ENCODE peak calls at places on chromosomes 4 and X, in five cellular contexts. O is IMR-90, Y is neuronal stem cell, K is mesenchymal stem cell, R is H1. S is an unnamed sample. For H3K9me3, the result is how much of the 10 kb centered on the place peaks cover.

GRCh38 chr4:75800972-75801371 is 76.6 kb downstream of the USO1 start:
- DNase-seq in R (no peak), Y (no peak), K (peak), O (peak), S (no peak)

GRCh38 chr4:11051181-11051580 is 366.6 kb upstream of the CLNK start:
- DNase-seq in Y (no peak), O (no peak), K (no peak), R (no peak), S (no peak)

GRCh38 chr4:71607780-71608673 is 175.9 kb downstream of the GC start:
- DNase-seq in K (peak), O (peak), R (no peak), Y (no peak), S (no peak)

GRCh38 chrX:97224148-97224547 is 340.4 kb downstream of the RPA4 start:
- DNase-seq in K (no peak), Y (no peak), R (no peak), O (no peak), S (no peak)

GRCh38 chr4:6763330-6763851 is 19.1 kb upstream of the KIAA0232 start:
- DNase-seq in O (no peak), Y (no peak), R (no peak), K (no peak), S (no peak)

GRCh38 chrX:77785400-77785745 is 643 bp downstream of the ATRX start:
- DNase-seq in Y (peak), O (peak), R (no peak), K (peak), S (peak)

GRCh38 chr4:17846256-17846655 is 35.5 kb downstream of the NCAPG start:
- DNase-seq in Y (no peak), O (peak), K (peak), R (no peak), S (no peak)

GRCh38 chr4:32106767-32107166 is 1386.6 kb downstream of the PCDH7 start:
- DNase-seq in Y (no peak), O (no peak), R (no peak), K (no peak), S (no peak)

GRCh38 chr4:39026096-39026495 is 6.1 kb downstream of the TMEM156 start:
- DNase-seq in Y (no peak), K (no peak), R (no peak), O (no peak), S (no peak)

GRCh38 chr4:39029752-39030694 is 2.2 kb downstream of the TMEM156 start:
- DNase-seq in R (no peak), Y (no peak), O (no peak), K (no peak), S (no peak)

GRCh38 chr4:39025552-39026085 is 6.6 kb downstream of the TMEM156 start:
- DNase-seq in K (peak), Y (no peak), O (peak), R (no peak), S (no peak)

GRCh38 chr4:39032218-39033085 is at the start of gene TMEM156:
- DNase-seq in O (peak), R (no peak), K (peak), Y (no peak), S (no peak)

GRCh38 chr4:39030726-39031125 is 1.5 kb downstream of the TMEM156 start:
- DNase-seq in Y (no peak), K (no peak), R (no peak), O (peak), S (no peak)
- H3K9ac ChIP-seq in Y (no peak), K (no peak), R (no peak), O (peak), S (no peak)

GRCh38 chr4:86594559-86595425 is 677 bp downstream of the PTPN13 start:
- DNase-seq in R (peak), Y (peak), K (peak), O (peak), S (peak)

GRCh38 chr4:86596802-86597201 is 2.7 kb downstream of the PTPN13 start:
- DNase-seq in K (no peak), Y (no peak), O (peak), R (no peak), S (no peak)

GRCh38 chr4:86595426-86595805 is 1.3 kb downstream of the PTPN13 start:
- DNase-seq in R (no peak), K (peak), O (peak), Y (no peak), S (no peak)

GRCh38 chr4:86593726-86594558 is at the start of gene PTPN13:
- DNase-seq in O (peak), Y (peak), K (peak), R (peak), S (peak)

DNA sequence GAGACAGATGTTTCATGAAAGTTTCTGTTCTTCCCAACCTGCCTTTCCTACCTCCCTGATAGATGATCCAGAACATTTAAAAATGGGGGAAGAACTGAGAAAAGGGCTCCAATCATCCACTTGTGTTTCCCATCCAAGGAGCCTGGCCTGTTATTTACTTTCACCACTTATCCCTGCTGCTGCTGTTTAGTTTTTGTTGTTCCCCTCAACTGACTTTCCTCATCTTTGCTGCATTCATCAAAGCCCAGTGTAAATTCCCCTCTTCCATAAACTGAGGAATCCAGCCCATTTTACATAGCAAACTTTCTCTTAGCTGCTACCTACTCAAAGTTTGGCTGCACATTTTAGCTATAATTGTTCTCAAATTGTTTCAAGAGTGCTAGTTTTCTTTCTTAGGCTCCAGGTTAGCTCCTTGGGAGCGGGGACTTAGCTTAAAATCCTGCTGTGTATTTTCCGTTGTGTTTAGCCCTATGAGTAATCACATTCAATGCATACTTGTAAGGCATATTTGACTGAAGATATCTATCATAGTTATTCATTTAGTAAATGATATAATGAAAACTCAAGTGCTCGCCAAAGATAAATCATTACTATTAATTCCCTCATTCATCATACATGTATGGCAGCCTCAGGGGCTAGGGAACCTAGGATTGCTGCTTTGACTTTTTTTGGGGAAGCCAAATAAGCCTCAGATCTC is 1.4 kb upstream of the PTPN13 start:
- DNase-seq in K (peak), O (peak), Y (no peak), R (no peak), S (no peak)
- H2BK15ac ChIP-seq in K (no peak), O (no peak), Y (no peak), R (no peak), S (no peak)

DNA sequence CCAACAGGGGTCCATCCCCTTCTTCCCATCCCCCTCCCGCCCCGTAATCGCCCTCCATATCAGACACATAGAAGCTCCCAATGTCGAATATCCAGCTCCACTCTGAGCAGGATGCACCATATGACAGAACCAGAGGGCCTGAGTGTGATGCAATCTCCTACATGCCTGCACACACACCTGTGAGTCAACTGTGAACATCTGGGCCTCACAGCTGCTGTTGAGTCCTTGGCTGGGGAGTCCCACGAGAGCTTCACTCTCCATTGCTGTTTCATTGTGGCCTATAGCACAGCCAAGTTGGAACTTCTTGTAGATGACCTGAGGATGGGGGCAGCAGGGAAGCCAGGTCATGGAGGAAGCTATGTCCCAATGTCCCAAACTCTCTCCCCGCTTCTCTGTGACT is 8.2 kb downstream of the SLC38A5 start:
- DNase-seq in Y (no peak), K (no peak), R (no peak), O (peak), S (no peak)
- H3K9me3 ChIP-seq in Y (under half), K (under half), R (under half), O (under half), S (half or more)

GRCh38 chrX:8987672-8988250 is 46.2 kb downstream of the FAM9B start:
- DNase-seq in K (no peak), Y (no peak), O (no peak), R (no peak), S (no peak)
- H3K9ac ChIP-seq in K (no peak), Y (peak), O (no peak), R (no peak), S (no peak)

DNA sequence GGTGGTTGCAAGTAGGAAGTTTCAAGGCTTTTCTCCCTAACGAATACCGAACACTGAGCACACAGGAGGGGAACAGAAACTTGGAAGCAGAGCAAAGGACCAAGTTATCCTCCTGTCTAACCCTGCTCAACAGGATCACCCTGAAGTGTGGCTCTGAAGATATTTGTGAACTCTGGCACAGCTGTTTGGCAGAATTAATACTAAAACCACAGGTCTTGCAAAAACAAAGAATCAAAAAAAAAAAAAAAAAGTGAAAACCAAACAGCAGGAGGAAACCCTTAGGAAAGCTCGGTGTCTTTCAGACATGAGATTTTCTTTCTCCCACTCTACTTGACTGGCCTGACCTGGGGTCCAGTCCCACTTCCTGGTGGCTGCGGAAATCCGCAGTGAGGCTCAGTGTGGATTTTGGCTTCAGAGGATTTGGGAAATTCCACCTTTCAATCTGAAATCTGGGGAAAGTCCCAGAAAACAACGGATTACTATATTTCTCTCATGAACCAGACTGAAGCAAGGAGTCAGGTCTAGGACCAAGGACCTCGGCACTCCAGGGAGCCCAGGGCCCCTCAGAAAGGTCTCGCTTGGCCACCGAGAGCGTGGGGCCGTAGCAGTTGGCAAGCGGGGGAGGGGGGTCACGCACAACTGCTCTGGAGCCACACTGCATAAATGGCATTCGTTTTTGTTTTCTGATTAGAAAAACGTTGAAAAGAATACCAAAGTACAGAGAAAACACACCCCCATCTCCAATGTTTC is 867 bp downstream of the TIFA start:
- DNase-seq in R (no peak), Y (no peak), O (peak), K (peak), S (no peak)
- H2BK15ac ChIP-seq in R (no peak), Y (no peak), O (no peak), K (no peak), S (no peak)

GRCh38 chr4:21139327-21139726 is 439.1 kb downstream of the PACRGL start:
- DNase-seq in Y (no peak), O (no peak), R (no peak), K (no peak), S (no peak)

GRCh38 chr4:21134994-21135393 is 434.7 kb downstream of the PACRGL start:
- DNase-seq in O (no peak), R (no peak), K (peak), Y (peak), S (no peak)

GRCh38 chr4:21130606-21131005 is 430.3 kb downstream of the PACRGL start:
- DNase-seq in K (no peak), R (no peak), O (no peak), Y (no peak), S (no peak)

GRCh38 chr4:21136231-21136630 is 436.0 kb downstream of the PACRGL start:
- DNase-seq in R (no peak), K (no peak), Y (no peak), O (no peak), S (no peak)
- H3K9me3 ChIP-seq in R (under half), K (under half), Y (under half), O (under half), S (under half)